ENCODE peak calls at places on chromosomes 1 and 21, in eight cellular contexts. One of them, this sample, is unnamed.

GRCh38 chr1:205700865-205701401 is 20.6 kb upstream of the SLC45A3 start:
- DNase-seq in choroid plexus epithelial cell: peak
- DNase-seq in mesenchymal stem cell: no peak
- DNase-seq in stimulated activated CD4-positive, alpha-beta T cell treated with anti-CD3 and anti-CD28 coated beads, Interleukin-12 subunit alpha, Interleukin-12 subunit beta, amount 100 ng/mL, for 24 hours: no peak
- DNase-seq in AG20443: no peak
- DNase-seq in AG08396: no peak
- DNase-seq in activated CD8-positive, alpha-beta memory T cell treated with anti-CD3 and anti-CD28 coated beads for 24 hours: peak
- DNase-seq in Caki2: no peak
- DNase-seq in this sample: no peak

GRCh38 chr1:29591601-29592260 is 355.4 kb downstream of the PTPRU start:
- DNase-seq in AG08396: no peak
- DNase-seq in choroid plexus epithelial cell: no peak
- DNase-seq in Caki2: no peak
- DNase-seq in mesenchymal stem cell: no peak
- DNase-seq in AG20443: no peak
- DNase-seq in stimulated activated CD4-positive, alpha-beta T cell treated with anti-CD3 and anti-CD28 coated beads, Interleukin-12 subunit alpha, Interleukin-12 subunit beta, amount 100 ng/mL, for 24 hours: no peak
- DNase-seq in activated CD8-positive, alpha-beta memory T cell treated with anti-CD3 and anti-CD28 coated beads for 24 hours: peak
- DNase-seq in this sample: no peak

GRCh38 chr21:42850866-42851391 is 28.4 kb downstream of the WDR4 start:
- DNase-seq in AG20443: peak
- DNase-seq in Caki2: no peak
- DNase-seq in AG08396: no peak
- DNase-seq in activated CD8-positive, alpha-beta memory T cell treated with anti-CD3 and anti-CD28 coated beads for 24 hours: peak
- DNase-seq in stimulated activated CD4-positive, alpha-beta T cell treated with anti-CD3 and anti-CD28 coated beads, Interleukin-12 subunit alpha, Interleukin-12 subunit beta, amount 100 ng/mL, for 24 hours: no peak
- DNase-seq in mesenchymal stem cell: peak
- DNase-seq in choroid plexus epithelial cell: peak
- DNase-seq in this sample: no peak

GRCh38 chr1:185965870-185966269 is 231.7 kb downstream of the HMCN1 start:
- DNase-seq in AG20443: no peak
- DNase-seq in stimulated activated CD4-positive, alpha-beta T cell treated with anti-CD3 and anti-CD28 coated beads, Interleukin-12 subunit alpha, Interleukin-12 subunit beta, amount 100 ng/mL, for 24 hours: no peak
- DNase-seq in Caki2: no peak
- DNase-seq in choroid plexus epithelial cell: no peak
- DNase-seq in AG08396: no peak
- DNase-seq in activated CD8-positive, alpha-beta memory T cell treated with anti-CD3 and anti-CD28 coated beads for 24 hours: no peak
- DNase-seq in mesenchymal stem cell: no peak
- DNase-seq in this sample: no peak

GRCh38 chr1:173506437-173506836 is 29.3 kb downstream of the PRDX6 start:
- DNase-seq in AG08396: no peak
- DNase-seq in choroid plexus epithelial cell: no peak
- DNase-seq in Caki2: peak
- DNase-seq in stimulated activated CD4-positive, alpha-beta T cell treated with anti-CD3 and anti-CD28 coated beads, Interleukin-12 subunit alpha, Interleukin-12 subunit beta, amount 100 ng/mL, for 24 hours: no peak
- DNase-seq in mesenchymal stem cell: no peak
- DNase-seq in activated CD8-positive, alpha-beta memory T cell treated with anti-CD3 and anti-CD28 coated beads for 24 hours: no peak
- DNase-seq in AG20443: no peak
- DNase-seq in this sample: no peak

GRCh38 chr1:41021526-41022308 is at the start of gene SLFNL1:
- DNase-seq in activated CD8-positive, alpha-beta memory T cell treated with anti-CD3 and anti-CD28 coated beads for 24 hours: no peak
- DNase-seq in choroid plexus epithelial cell: peak
- DNase-seq in stimulated activated CD4-positive, alpha-beta T cell treated with anti-CD3 and anti-CD28 coated beads, Interleukin-12 subunit alpha, Interleukin-12 subunit beta, amount 100 ng/mL, for 24 hours: no peak
- DNase-seq in AG08396: peak
- DNase-seq in Caki2: no peak
- DNase-seq in mesenchymal stem cell: peak
- DNase-seq in AG20443: no peak
- DNase-seq in this sample: no peak

GRCh38 chr1:115676498-115677171 is 34.9 kb downstream of the VANGL1 start:
- DNase-seq in AG20443: no peak
- DNase-seq in stimulated activated CD4-positive, alpha-beta T cell treated with anti-CD3 and anti-CD28 coated beads, Interleukin-12 subunit alpha, Interleukin-12 subunit beta, amount 100 ng/mL, for 24 hours: no peak
- DNase-seq in mesenchymal stem cell: no peak
- DNase-seq in Caki2: no peak
- DNase-seq in activated CD8-positive, alpha-beta memory T cell treated with anti-CD3 and anti-CD28 coated beads for 24 hours: no peak
- DNase-seq in choroid plexus epithelial cell: no peak
- DNase-seq in AG08396: no peak
- DNase-seq in this sample: no peak

GRCh38 chr1:111737216-111738132 is 1.7 kb downstream of the INKA2 start:
- DNase-seq in activated CD8-positive, alpha-beta memory T cell treated with anti-CD3 and anti-CD28 coated beads for 24 hours: peak
- DNase-seq in AG20443: no peak
- DNase-seq in mesenchymal stem cell: peak
- DNase-seq in choroid plexus epithelial cell: no peak
- DNase-seq in Caki2: no peak
- DNase-seq in stimulated activated CD4-positive, alpha-beta T cell treated with anti-CD3 and anti-CD28 coated beads, Interleukin-12 subunit alpha, Interleukin-12 subunit beta, amount 100 ng/mL, for 24 hours: no peak
- DNase-seq in AG08396: no peak
- DNase-seq in this sample: no peak

GRCh38 chr1:958823-959729 is at the start of gene NOC2L:
- DNase-seq in AG20443: peak
- DNase-seq in AG08396: peak
- DNase-seq in Caki2: peak
- DNase-seq in activated CD8-positive, alpha-beta memory T cell treated with anti-CD3 and anti-CD28 coated beads for 24 hours: peak
- DNase-seq in choroid plexus epithelial cell: peak
- DNase-seq in stimulated activated CD4-positive, alpha-beta T cell treated with anti-CD3 and anti-CD28 coated beads, Interleukin-12 subunit alpha, Interleukin-12 subunit beta, amount 100 ng/mL, for 24 hours: peak
- DNase-seq in mesenchymal stem cell: peak
- DNase-seq in this sample: peak

GRCh38 chr1:156895927-156896326 is 2.4 kb downstream of the PEAR1 start:
- DNase-seq in AG20443: no peak
- DNase-seq in mesenchymal stem cell: no peak
- DNase-seq in choroid plexus epithelial cell: no peak
- DNase-seq in AG08396: no peak
- DNase-seq in stimulated activated CD4-positive, alpha-beta T cell treated with anti-CD3 and anti-CD28 coated beads, Interleukin-12 subunit alpha, Interleukin-12 subunit beta, amount 100 ng/mL, for 24 hours: no peak
- DNase-seq in activated CD8-positive, alpha-beta memory T cell treated with anti-CD3 and anti-CD28 coated beads for 24 hours: no peak
- DNase-seq in Caki2: no peak
- DNase-seq in this sample: no peak

GRCh38 chr1:76511226-76511625 is 356.1 kb upstream of the ST6GALNAC5 start:
- DNase-seq in stimulated activated CD4-positive, alpha-beta T cell treated with anti-CD3 and anti-CD28 coated beads, Interleukin-12 subunit alpha, Interleukin-12 subunit beta, amount 100 ng/mL, for 24 hours: no peak
- DNase-seq in mesenchymal stem cell: no peak
- DNase-seq in activated CD8-positive, alpha-beta memory T cell treated with anti-CD3 and anti-CD28 coated beads for 24 hours: no peak
- DNase-seq in AG20443: no peak
- DNase-seq in choroid plexus epithelial cell: no peak
- DNase-seq in AG08396: no peak
- DNase-seq in Caki2: no peak
- DNase-seq in this sample: no peak

GRCh38 chr1:36465731-36466369 is 1.7 kb upstream of the MRPS15 start:
- DNase-seq in choroid plexus epithelial cell: no peak
- DNase-seq in AG08396: peak
- DNase-seq in AG20443: peak
- DNase-seq in Caki2: no peak
- DNase-seq in stimulated activated CD4-positive, alpha-beta T cell treated with anti-CD3 and anti-CD28 coated beads, Interleukin-12 subunit alpha, Interleukin-12 subunit beta, amount 100 ng/mL, for 24 hours: no peak
- DNase-seq in mesenchymal stem cell: no peak
- DNase-seq in activated CD8-positive, alpha-beta memory T cell treated with anti-CD3 and anti-CD28 coated beads for 24 hours: no peak
- DNase-seq in this sample: no peak

GRCh38 chr1:158686430-158687009 is at the start of gene SPTA1:
- DNase-seq in choroid plexus epithelial cell: no peak
- DNase-seq in Caki2: no peak
- DNase-seq in mesenchymal stem cell: peak
- DNase-seq in activated CD8-positive, alpha-beta memory T cell treated with anti-CD3 and anti-CD28 coated beads for 24 hours: no peak
- DNase-seq in AG20443: no peak
- DNase-seq in stimulated activated CD4-positive, alpha-beta T cell treated with anti-CD3 and anti-CD28 coated beads, Interleukin-12 subunit alpha, Interleukin-12 subunit beta, amount 100 ng/mL, for 24 hours: no peak
- DNase-seq in AG08396: no peak
- DNase-seq in this sample: no peak

GRCh38 chr1:169782596-169782995 is 12.1 kb downstream of the METTL18 start:
- DNase-seq in AG20443: no peak
- DNase-seq in activated CD8-positive, alpha-beta memory T cell treated with anti-CD3 and anti-CD28 coated beads for 24 hours: no peak
- DNase-seq in mesenchymal stem cell: no peak
- DNase-seq in choroid plexus epithelial cell: no peak
- DNase-seq in Caki2: no peak
- DNase-seq in AG08396: no peak
- DNase-seq in stimulated activated CD4-positive, alpha-beta T cell treated with anti-CD3 and anti-CD28 coated beads, Interleukin-12 subunit alpha, Interleukin-12 subunit beta, amount 100 ng/mL, for 24 hours: no peak
- DNase-seq in this sample: no peak

GRCh38 chr1:172906778-172907592 is 143.8 kb downstream of the TNFSF18 start:
- DNase-seq in AG08396: no peak
- DNase-seq in AG20443: peak
- DNase-seq in activated CD8-positive, alpha-beta memory T cell treated with anti-CD3 and anti-CD28 coated beads for 24 hours: no peak
- DNase-seq in stimulated activated CD4-positive, alpha-beta T cell treated with anti-CD3 and anti-CD28 coated beads, Interleukin-12 subunit alpha, Interleukin-12 subunit beta, amount 100 ng/mL, for 24 hours: no peak
- DNase-seq in Caki2: peak
- DNase-seq in choroid plexus epithelial cell: peak
- DNase-seq in mesenchymal stem cell: peak
- DNase-seq in this sample: no peak

GRCh38 chr1:26772687-26773086 is 15.1 kb upstream of the PIGV start:
- DNase-seq in Caki2: peak
- DNase-seq in AG08396: peak
- DNase-seq in stimulated activated CD4-positive, alpha-beta T cell treated with anti-CD3 and anti-CD28 coated beads, Interleukin-12 subunit alpha, Interleukin-12 subunit beta, amount 100 ng/mL, for 24 hours: no peak
- DNase-seq in activated CD8-positive, alpha-beta memory T cell treated with anti-CD3 and anti-CD28 coated beads for 24 hours: no peak
- DNase-seq in AG20443: peak
- DNase-seq in mesenchymal stem cell: peak
- DNase-seq in choroid plexus epithelial cell: peak
- DNase-seq in this sample: no peak

GRCh38 chr1:199452627-199453026 is 574.9 kb upstream of the NR5A2 start:
- DNase-seq in activated CD8-positive, alpha-beta memory T cell treated with anti-CD3 and anti-CD28 coated beads for 24 hours: no peak
- DNase-seq in stimulated activated CD4-positive, alpha-beta T cell treated with anti-CD3 and anti-CD28 coated beads, Interleukin-12 subunit alpha, Interleukin-12 subunit beta, amount 100 ng/mL, for 24 hours: no peak
- DNase-seq in mesenchymal stem cell: no peak
- DNase-seq in choroid plexus epithelial cell: no peak
- DNase-seq in AG08396: no peak
- DNase-seq in Caki2: no peak
- DNase-seq in AG20443: no peak
- DNase-seq in this sample: no peak

GRCh38 chr21:41045534-41046268 is 122.3 kb upstream of the BACE2 start:
- DNase-seq in mesenchymal stem cell: no peak
- DNase-seq in AG20443: no peak
- DNase-seq in Caki2: no peak
- DNase-seq in stimulated activated CD4-positive, alpha-beta T cell treated with anti-CD3 and anti-CD28 coated beads, Interleukin-12 subunit alpha, Interleukin-12 subunit beta, amount 100 ng/mL, for 24 hours: no peak
- DNase-seq in activated CD8-positive, alpha-beta memory T cell treated with anti-CD3 and anti-CD28 coated beads for 24 hours: no peak
- DNase-seq in AG08396: no peak
- DNase-seq in choroid plexus epithelial cell: no peak
- DNase-seq in this sample: no peak

GRCh38 chr1:61370177-61370907 is 288.0 kb downstream of the NFIA start:
- DNase-seq in stimulated activated CD4-positive, alpha-beta T cell treated with anti-CD3 and anti-CD28 coated beads, Interleukin-12 subunit alpha, Interleukin-12 subunit beta, amount 100 ng/mL, for 24 hours: no peak
- DNase-seq in AG08396: no peak
- DNase-seq in AG20443: no peak
- DNase-seq in activated CD8-positive, alpha-beta memory T cell treated with anti-CD3 and anti-CD28 coated beads for 24 hours: no peak
- DNase-seq in choroid plexus epithelial cell: no peak
- DNase-seq in mesenchymal stem cell: no peak
- DNase-seq in Caki2: no peak
- DNase-seq in this sample: no peak

GRCh38 chr1:246367046-246367445 is 140.0 kb downstream of the SMYD3 start:
- DNase-seq in stimulated activated CD4-positive, alpha-beta T cell treated with anti-CD3 and anti-CD28 coated beads, Interleukin-12 subunit alpha, Interleukin-12 subunit beta, amount 100 ng/mL, for 24 hours: no peak
- DNase-seq in Caki2: no peak
- DNase-seq in mesenchymal stem cell: peak
- DNase-seq in AG08396: no peak
- DNase-seq in choroid plexus epithelial cell: peak
- DNase-seq in AG20443: no peak
- DNase-seq in activated CD8-positive, alpha-beta memory T cell treated with anti-CD3 and anti-CD28 coated beads for 24 hours: no peak
- DNase-seq in this sample: no peak

GRCh38 chr1:59355361-59355760 is 58.5 kb downstream of the FGGY start:
- DNase-seq in choroid plexus epithelial cell: no peak
- DNase-seq in Caki2: peak
- DNase-seq in mesenchymal stem cell: no peak
- DNase-seq in AG20443: no peak
- DNase-seq in activated CD8-positive, alpha-beta memory T cell treated with anti-CD3 and anti-CD28 coated beads for 24 hours: no peak
- DNase-seq in AG08396: no peak
- DNase-seq in stimulated activated CD4-positive, alpha-beta T cell treated with anti-CD3 and anti-CD28 coated beads, Interleukin-12 subunit alpha, Interleukin-12 subunit beta, amount 100 ng/mL, for 24 hours: no peak
- DNase-seq in this sample: no peak

GRCh38 chr1:77991638-77992037 is 12.8 kb upstream of the FUBP1 start:
- DNase-seq in Caki2: no peak
- DNase-seq in mesenchymal stem cell: no peak
- DNase-seq in choroid plexus epithelial cell: no peak
- DNase-seq in AG08396: no peak
- DNase-seq in AG20443: no peak
- DNase-seq in activated CD8-positive, alpha-beta memory T cell treated with anti-CD3 and anti-CD28 coated beads for 24 hours: no peak
- DNase-seq in stimulated activated CD4-positive, alpha-beta T cell treated with anti-CD3 and anti-CD28 coated beads, Interleukin-12 subunit alpha, Interleukin-12 subunit beta, amount 100 ng/mL, for 24 hours: no peak
- DNase-seq in this sample: no peak

GRCh38 chr1:231808990-231809389 is 182.4 kb downstream of the DISC1 start:
- DNase-seq in mesenchymal stem cell: peak
- DNase-seq in choroid plexus epithelial cell: peak
- DNase-seq in stimulated activated CD4-positive, alpha-beta T cell treated with anti-CD3 and anti-CD28 coated beads, Interleukin-12 subunit alpha, Interleukin-12 subunit beta, amount 100 ng/mL, for 24 hours: no peak
- DNase-seq in activated CD8-positive, alpha-beta memory T cell treated with anti-CD3 and anti-CD28 coated beads for 24 hours: no peak
- DNase-seq in AG08396: peak
- DNase-seq in Caki2: peak
- DNase-seq in AG20443: peak
- DNase-seq in this sample: no peak

GRCh38 chr21:45596704-45597318 is 46.7 kb upstream of the PCBP3 start:
- DNase-seq in Caki2: peak
- DNase-seq in activated CD8-positive, alpha-beta memory T cell treated with anti-CD3 and anti-CD28 coated beads for 24 hours: peak
- DNase-seq in AG20443: peak
- DNase-seq in stimulated activated CD4-positive, alpha-beta T cell treated with anti-CD3 and anti-CD28 coated beads, Interleukin-12 subunit alpha, Interleukin-12 subunit beta, amount 100 ng/mL, for 24 hours: peak
- DNase-seq in AG08396: peak
- DNase-seq in choroid plexus epithelial cell: peak
- DNase-seq in mesenchymal stem cell: peak
- DNase-seq in this sample: peak

This sample was measured in frontal cortex.